ENCODE peak calls at places on chromosomes 16 and 17, in ten cellular contexts. G is upper lobe of left lung, D is stomach, N is B cell, W is brain microvascular endothelial cell, Z is heart right ventricle, M is heart left ventricle, Y is AG09309, O is H9, E is A673. P is an unnamed sample.

GRCh38 chr17:37088459-37088858 is 139.7 kb downstream of the AATF start:
- DNase-seq in E (no peak), W (peak), D (peak), O (no peak), G (no peak), M (no peak), N (no peak), Y (no peak), Z (no peak), P (no peak)

GRCh38 chr17:48892940-48893645 is 506 bp downstream of the ATP5MC1 start:
- DNase-seq in W (no peak), O (no peak), G (no peak), N (no peak), E (peak), Y (no peak), M (no peak), Z (no peak), D (no peak), P (no peak)

GRCh38 chr17:12388206-12388605 is 277.5 kb upstream of the MYOCD start:
- DNase-seq in M (no peak), Z (no peak), Y (no peak), N (no peak), E (no peak), O (no peak), D (no peak), G (no peak), W (peak), P (no peak)

GRCh38 chr17:42754782-42755181 is 6.2 kb upstream of the RAMP2 start:
- DNase-seq in Y (no peak), Z (peak), M (no peak), O (no peak), D (no peak), W (no peak), E (no peak), G (no peak), N (no peak), P (no peak)

GRCh38 chr17:72476575-72476986 is 355.8 kb downstream of the SOX9 start:
- DNase-seq in G (no peak), Y (no peak), W (no peak), E (no peak), M (no peak), N (no peak), O (peak), D (peak), Z (no peak), P (no peak)

GRCh38 chr17:49467175-49467574 is 27.9 kb upstream of the NGFR start:
- DNase-seq in Y (no peak), E (no peak), D (no peak), N (no peak), O (no peak), M (no peak), W (no peak), G (no peak), Z (no peak), P (no peak)

GRCh38 chr17:81400154-81400938 is 5.1 kb downstream of the BAHCC1 start:
- DNase-seq in D (peak), Y (no peak), O (peak), W (no peak), N (peak), M (no peak), G (peak), Z (peak), E (peak), P (no peak)

GRCh38 chr16:67282447-67282805 is 3.1 kb downstream of the PLEKHG4 start:
- DNase-seq in D (no peak), W (no peak), O (no peak), M (no peak), G (no peak), N (no peak), Z (no peak), E (no peak), Y (no peak), P (no peak)

GRCh38 chr17:37507108-37507507 is 17.4 kb downstream of the DUSP14 start:
- DNase-seq in W (no peak), D (no peak), M (no peak), Z (no peak), Y (no peak), E (no peak), N (no peak), G (no peak), O (no peak), P (no peak)

GRCh38 chr16:52068447-52069074 is 478.4 kb downstream of the TOX3 start:
- DNase-seq in Z (no peak), O (peak), E (peak), G (no peak), N (no peak), Y (no peak), D (peak), M (no peak), W (peak), P (no peak)

GRCh38 chr17:63406689-63407330 is 39.3 kb downstream of the CYB561 start:
- DNase-seq in E (peak), D (peak), W (peak), G (no peak), M (no peak), O (peak), Z (no peak), N (peak), Y (peak), P (peak)

GRCh38 chr16:75228143-75228976 is 9.6 kb downstream of the CTRB1 start:
- DNase-seq in W (no peak), O (no peak), N (no peak), Z (no peak), Y (no peak), D (no peak), E (no peak), G (peak), M (no peak), P (no peak)

GRCh38 chr16:781346-782010 is 6.7 kb downstream of the RPUSD1 start:
- DNase-seq in E (no peak), N (no peak), O (no peak), M (no peak), Z (no peak), Y (no peak), G (peak), D (no peak), W (no peak), P (no peak)

GRCh38 chr17:32933881-32934280 is 5.9 kb downstream of the TMEM98 start:
- DNase-seq in O (no peak), M (no peak), E (no peak), G (no peak), N (no peak), Y (no peak), D (no peak), W (no peak), Z (no peak), P (no peak)

GRCh38 chr17:36829676-36830075 is 107.6 kb upstream of the LHX1 start:
- DNase-seq in M (no peak), D (no peak), O (no peak), Z (no peak), W (no peak), E (no peak), Y (no peak), G (no peak), N (no peak), P (no peak)

GRCh38 chr17:77096570-77097214 is 44.1 kb upstream of the SEC14L1 start:
- DNase-seq in O (no peak), G (no peak), E (peak), W (no peak), M (no peak), N (peak), Y (peak), D (peak), Z (no peak), P (no peak)

GRCh38 chr17:73166731-73167581 is 2.1 kb downstream of the SSTR2 start:
- DNase-seq in O (no peak), Z (no peak), D (no peak), M (no peak), W (no peak), E (no peak), G (no peak), N (no peak), Y (no peak), P (peak)

GRCh38 chr17:32335647-32336046 is 6.3 kb downstream of the C17orf75 start:
- DNase-seq in Z (no peak), N (no peak), W (peak), O (no peak), Y (peak), D (no peak), M (no peak), E (peak), G (no peak), P (no peak)

GRCh38 chr16:65301029-65301428 is 179.2 kb upstream of the CDH11 start:
- DNase-seq in D (no peak), E (no peak), G (no peak), Y (no peak), Z (no peak), O (no peak), W (no peak), M (no peak), N (no peak), P (no peak)

GRCh38 chr17:43880420-43880991 is 26.8 kb downstream of the MPP2 start:
- DNase-seq in Z (no peak), N (peak), Y (no peak), D (peak), E (peak), W (no peak), O (peak), M (peak), G (no peak), P (peak)

GRCh38 chr16:89863741-89864391 is 9.5 kb upstream of the TCF25 start:
- DNase-seq in D (no peak), W (peak), O (no peak), E (no peak), Y (no peak), N (peak), Z (peak), G (no peak), M (peak), P (peak)

GRCh38 chr16:70529051-70529777 is 5.6 kb downstream of the SF3B3 start:
- DNase-seq in W (peak), Y (no peak), O (no peak), M (no peak), G (no peak), Z (no peak), D (no peak), N (peak), E (peak), P (peak)

GRCh38 chr17:4800462-4801185 is 1.5 kb downstream of the C17orf114 start:
- DNase-seq in E (no peak), N (no peak), Z (no peak), W (no peak), M (peak), G (no peak), D (no peak), O (no peak), Y (no peak), P (no peak)

GRCh38 chr16:69397821-69398521 is 12.2 kb upstream of the TERF2 start:
- DNase-seq in Y (no peak), W (peak), Z (no peak), O (peak), E (peak), N (no peak), D (no peak), M (no peak), G (no peak), P (no peak)

GRCh38 chr17:50052241-50052788 is 3.6 kb upstream of the ITGA3 start:
- DNase-seq in N (no peak), G (no peak), O (peak), W (no peak), D (peak), M (no peak), Z (no peak), E (no peak), Y (no peak), P (no peak)

GRCh38 chr17:67942810-67943209 is 53.5 kb downstream of the C17orf58 start:
- DNase-seq in Z (no peak), M (no peak), W (no peak), Y (no peak), E (peak), G (no peak), O (no peak), D (no peak), N (no peak), P (no peak)

GRCh38 chr17:63486317-63487013 is 9.6 kb downstream of the ACE start:
- DNase-seq in G (peak), D (no peak), M (peak), O (no peak), Z (no peak), Y (no peak), E (no peak), N (no peak), W (no peak), P (no peak)

GRCh38 chr16:5966004-5966403 is 868.4 kb upstream of the EEF2KMT start:
- DNase-seq in Y (no peak), N (no peak), Z (no peak), W (no peak), D (no peak), O (no peak), G (no peak), E (no peak), M (no peak), P (no peak)

GRCh38 chr17:43860927-43861622 is 14.1 kb downstream of the CD300LG start:
- DNase-seq in O (no peak), G (no peak), E (no peak), D (no peak), W (no peak), N (no peak), Z (peak), Y (no peak), M (no peak), P (no peak)

GRCh38 chr16:24692854-24693253 is 36.6 kb upstream of the TNRC6A start:
- DNase-seq in D (no peak), N (no peak), W (no peak), Z (no peak), O (no peak), E (no peak), Y (no peak), M (no peak), G (no peak), P (no peak)

GRCh38 chr16:24688359-24688758 is 41.1 kb upstream of the TNRC6A start:
- DNase-seq in W (no peak), D (no peak), N (no peak), Y (no peak), G (no peak), E (no peak), M (no peak), O (no peak), Z (no peak), P (no peak)

GRCh38 chr16:24686678-24687077 is 42.8 kb upstream of the TNRC6A start:
- DNase-seq in Z (no peak), M (no peak), W (no peak), O (no peak), N (no peak), E (no peak), Y (no peak), G (no peak), D (no peak), P (no peak)

GRCh38 chr16:24685539-24686432 is 43.7 kb upstream of the TNRC6A start:
- DNase-seq in M (peak), Y (peak), G (no peak), W (peak), E (no peak), O (peak), N (no peak), Z (peak), D (peak), P (no peak)

GRCh38 chr16:24689128-24689527 is 40.3 kb upstream of the TNRC6A start:
- DNase-seq in M (no peak), O (peak), E (peak), Z (no peak), N (no peak), Y (peak), D (no peak), G (no peak), W (no peak), P (peak)
- TF ChIP-seq CTCF in M (peak), O (peak), E (peak), Z (peak), N (no peak), Y (peak), D (peak), G (no peak), W (peak), P (peak)

GRCh38 chr17:75500419-75501216 is 14.7 kb downstream of the CASKIN2 start:
- DNase-seq in G (peak), O (no peak), N (no peak), D (no peak), E (no peak), M (no peak), Z (peak), Y (no peak), W (no peak), P (no peak)

GRCh38 chr17:75498019-75498725 is 17.2 kb downstream of the CASKIN2 start:
- DNase-seq in N (no peak), M (no peak), W (no peak), D (no peak), E (no peak), Z (peak), O (no peak), Y (no peak), G (no peak), P (no peak)

GRCh38 chr17:75499313-75500022 is 15.9 kb downstream of the CASKIN2 start:
- DNase-seq in M (no peak), Y (no peak), D (no peak), O (no peak), W (no peak), G (peak), Z (peak), N (no peak), E (no peak), P (no peak)

GRCh38 chr17:75501378-75502071 is 13.8 kb downstream of the CASKIN2 start:
- DNase-seq in W (no peak), N (no peak), M (no peak), Y (no peak), O (no peak), E (no peak), D (no peak), G (peak), Z (peak), P (no peak)

GRCh38 chr17:75498726-75499213 is 16.6 kb downstream of the CASKIN2 start:
- DNase-seq in E (no peak), N (no peak), O (peak), G (peak), M (peak), Z (peak), D (no peak), W (no peak), Y (no peak), P (no peak)
- TF ChIP-seq CTCF in E (no peak), N (no peak), O (no peak), G (no peak), M (no peak), Z (peak), D (no peak), W (no peak), Y (no peak), P (no peak)

GRCh38 chr17:17147821-17148220 is 58.3 kb downstream of the PLD6 start:
- DNase-seq in Y (no peak), N (no peak), W (no peak), G (no peak), O (no peak), Z (no peak), D (no peak), M (no peak), E (no peak), P (no peak)

GRCh38 chr17:17144916-17145665 is 61.0 kb downstream of the PLD6 start:
- DNase-seq in N (no peak), E (no peak), M (no peak), D (no peak), Y (no peak), G (no peak), W (no peak), O (no peak), Z (peak), P (no peak)

GRCh38 chr17:17144061-17144460 is 62.1 kb downstream of the PLD6 start:
- DNase-seq in W (no peak), O (no peak), Y (no peak), D (no peak), Z (no peak), G (no peak), N (no peak), M (no peak), E (no peak), P (no peak)

GRCh38 chr17:17149520-17150449 is 56.3 kb downstream of the PLD6 start:
- DNase-seq in O (no peak), E (no peak), Y (no peak), N (no peak), W (no peak), G (no peak), D (no peak), Z (no peak), M (no peak), P (no peak)

GRCh38 chr17:17146791-17147406 is 59.2 kb downstream of the PLD6 start:
- DNase-seq in W (no peak), Y (no peak), E (peak), Z (peak), G (no peak), O (peak), D (no peak), N (peak), M (no peak), P (no peak)
- TF ChIP-seq CTCF in W (peak), Y (peak), E (peak), Z (peak), G (peak), O (peak), D (peak), N (peak), M (no peak), P (no peak)

DNA sequence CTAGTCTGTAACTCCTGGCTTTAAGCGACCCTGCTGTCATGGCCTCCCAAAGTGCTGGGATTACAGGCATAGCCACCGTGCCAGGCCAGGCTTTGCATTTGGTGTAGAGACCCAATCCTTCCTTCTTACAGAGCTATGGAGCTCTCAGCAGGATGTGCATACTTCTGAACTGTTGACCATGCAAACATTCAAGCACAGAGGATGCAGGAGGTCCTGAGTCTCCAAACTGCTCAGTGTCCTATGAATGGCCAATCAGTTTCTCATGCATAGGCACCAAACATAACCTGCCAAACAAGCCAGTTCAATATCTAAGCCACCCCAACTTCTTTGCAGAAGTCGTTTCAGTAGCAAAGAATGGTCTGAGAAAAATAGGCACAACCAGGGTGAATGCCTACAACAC is 40.0 kb upstream of the NF1 start:
- DNase-seq in O (no peak), Y (no peak), E (no peak), G (no peak), N (no peak), D (no peak), Z (no peak), W (no peak), M (no peak), P (no peak)
- TF ChIP-seq CTCF in O (no peak), Y (no peak), E (no peak), G (no peak), N (no peak), D (no peak), Z (no peak), W (no peak), M (no peak), P (no peak)

DNA sequence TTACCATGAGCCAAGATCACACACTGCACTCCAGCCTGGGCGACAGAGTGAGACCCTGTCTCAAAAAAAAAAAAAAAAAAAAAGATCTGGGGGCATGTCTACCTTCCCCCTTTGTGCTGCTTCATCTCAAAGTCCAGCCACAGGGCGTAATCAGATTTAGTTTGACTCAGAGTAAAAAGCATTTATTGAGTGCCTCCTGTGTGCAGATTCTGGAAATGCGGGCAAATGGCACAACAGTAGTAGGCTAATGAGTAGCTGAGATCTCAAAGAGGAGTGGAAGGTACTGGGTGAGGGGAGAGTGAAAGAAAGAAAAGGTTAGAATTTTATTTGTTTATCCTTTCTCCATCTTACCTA is 9.1 kb upstream of the NR1D1 start:
- DNase-seq in W (no peak), Y (no peak), M (no peak), Z (no peak), N (no peak), D (no peak), E (no peak), G (no peak), O (no peak), P (no peak)
- TF ChIP-seq CTCF in W (peak), Y (no peak), M (no peak), Z (no peak), N (no peak), D (no peak), E (no peak), G (no peak), O (peak), P (no peak)

GRCh38 chr17:7716901-7717755 is at the start of gene DNAH2:
- DNase-seq in N (peak), Y (peak), M (peak), O (peak), Z (peak), D (peak), G (peak), E (peak), W (peak), P (peak)
- TF ChIP-seq CTCF in N (no peak), Y (peak), M (peak), O (peak), Z (peak), D (peak), G (no peak), E (peak), W (peak), P (peak)

DNA sequence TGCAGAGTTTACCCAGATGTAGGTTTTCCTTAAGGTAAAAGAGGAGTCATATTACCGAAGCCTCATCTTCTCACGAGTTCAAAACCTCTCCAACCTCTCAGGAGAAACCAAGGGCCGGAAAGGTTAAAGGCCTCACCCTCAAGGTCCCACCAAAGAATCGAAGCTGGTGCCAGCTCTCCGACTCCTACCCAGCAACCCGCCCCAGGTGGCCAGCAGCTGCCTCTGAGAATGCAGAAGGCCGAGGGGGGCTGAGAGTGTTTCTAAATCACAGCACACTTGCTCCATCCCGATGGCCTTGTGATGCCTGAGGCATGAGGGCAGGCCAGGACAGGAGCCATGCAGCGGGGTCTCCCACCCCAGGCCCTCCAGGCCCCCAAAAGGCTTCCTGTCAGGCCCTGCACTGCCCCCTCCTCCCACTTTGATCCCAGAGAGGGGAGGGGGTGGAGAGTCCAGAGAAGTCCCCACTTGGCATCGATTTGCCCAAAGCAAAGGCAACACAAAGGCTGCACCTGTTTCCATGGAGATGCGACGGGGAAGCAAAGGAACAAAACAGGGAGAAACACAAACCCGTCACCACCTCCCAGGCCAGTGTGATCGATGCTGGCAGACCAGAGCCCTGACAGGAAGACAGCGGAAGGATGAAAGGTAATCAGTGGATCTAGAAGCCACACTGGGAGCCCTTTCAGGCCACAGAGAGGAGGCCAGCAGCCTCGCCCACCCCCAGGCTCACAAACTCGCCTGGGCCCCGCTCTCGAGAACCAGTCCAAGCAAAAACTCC is 39.0 kb downstream of the CUEDC1 start:
- DNase-seq in E (no peak), N (no peak), W (no peak), O (peak), M (no peak), G (no peak), Z (no peak), Y (no peak), D (no peak), P (no peak)
- TF ChIP-seq CTCF in E (no peak), N (no peak), W (no peak), O (no peak), M (no peak), G (no peak), Z (no peak), Y (no peak), D (no peak), P (no peak)